ENCODE peak calls at places on chromosomes 5 and 9, in nine cellular contexts. T is neural crest cell, D is H9, Y is HCT116, P is endothelial cell of umbilical vein, C is left lung, E is omental fat pad, K is OCI-LY7, M is natural killer cell. R is an unnamed sample.

GRCh38 chr9:18238254-18238653 is 235.7 kb upstream of the ADAMTSL1 start:
- DNase-seq in D (no peak), T (no peak), K (no peak), P (peak; percentile 97), M (no peak), E (no peak), C (no peak), Y (no peak), R (no peak)

GRCh38 chr5:118918232-118918631 is 70.1 kb downstream of the DTWD2 start:
- DNase-seq in K (no peak), M (no peak), E (no peak), C (no peak), D (no peak), Y (no peak), T (no peak), P (no peak), R (no peak)

GRCh38 chr5:87541033-87541432 is 128.3 kb upstream of the CCNH start:
- DNase-seq in C (no peak), D (peak; percentile 33), T (no peak), E (peak; percentile 40), Y (peak; percentile 34), P (peak; percentile 26), M (no peak), K (no peak), R (no peak)

GRCh38 chr5:30112842-30113241 is 1080.6 kb upstream of the CDH6 start:
- DNase-seq in D (no peak), Y (no peak), P (no peak), M (no peak), C (no peak), E (no peak), T (no peak), K (no peak), R (no peak)

GRCh38 chr5:14316471-14316870 is 173.3 kb downstream of the TRIO start:
- DNase-seq in P (no peak), K (no peak), M (no peak), T (no peak), C (no peak), Y (no peak), E (no peak), D (no peak), R (peak; percentile 74)

GRCh38 chr9:7366121-7366520 is 433.5 kb downstream of the DMAC1 start:
- DNase-seq in C (no peak), T (no peak), P (no peak), D (no peak), M (no peak), K (no peak), Y (no peak), E (no peak), R (no peak)

GRCh38 chr9:134589748-134590147 is 51.9 kb upstream of the COL5A1 start:
- DNase-seq in D (peak; percentile 32), K (no peak), E (no peak), Y (no peak), P (no peak), C (no peak), T (no peak), M (no peak), R (no peak)

GRCh38 chr5:79886940-79887339 is 104.1 kb downstream of the MTX3 start:
- DNase-seq in T (no peak), E (no peak), M (no peak), K (peak; percentile 93), C (no peak), Y (no peak), D (no peak), P (no peak), R (no peak)

GRCh38 chr9:130728721-130729120 is 35.1 kb downstream of the EXOSC2 start:
- DNase-seq in T (no peak), K (no peak), M (no peak), Y (peak; percentile 54), E (no peak), C (no peak), D (no peak), P (peak; percentile 67), R (no peak)

GRCh38 chr9:76562511-76562911 is 103.5 kb downstream of the GCNT1 start:
- DNase-seq in T (no peak), Y (no peak), M (no peak), K (no peak), D (no peak), E (no peak), C (no peak), P (peak; percentile 42), R (no peak)

GRCh38 chr9:121816845-121817450 is 165.5 kb downstream of the DAB2IP start:
- DNase-seq in T (no peak), Y (no peak), C (no peak), D (no peak), P (no peak), K (no peak), E (no peak), M (no peak), R (peak; percentile 68)

GRCh38 chr5:176994460-176995121 is 12.0 kb downstream of the UIMC1 start:
- DNase-seq in E (no peak), T (no peak), C (no peak), D (no peak), P (peak; percentile 98), Y (no peak), M (no peak), K (peak; percentile 95), R (no peak)

GRCh38 chr9:130624154-130624553 is 40.2 kb upstream of the PRDM12 start:
- DNase-seq in C (no peak), P (no peak), E (no peak), T (no peak), Y (no peak), M (no peak), D (no peak), K (no peak), R (no peak)

GRCh38 chr5:138653502-138653901 is 78.3 kb upstream of the HSPA9 start:
- DNase-seq in M (no peak), D (no peak), E (no peak), T (no peak), K (no peak), C (peak; percentile 8), Y (peak; percentile 18), P (no peak), R (no peak)
- TF ChIP-seq CTCF in M (no peak), D (peak; percentile 47), E (no peak), T (no peak), K (no peak), C (no peak), Y (peak; percentile 36), P (no peak), R (no peak)

DNA sequence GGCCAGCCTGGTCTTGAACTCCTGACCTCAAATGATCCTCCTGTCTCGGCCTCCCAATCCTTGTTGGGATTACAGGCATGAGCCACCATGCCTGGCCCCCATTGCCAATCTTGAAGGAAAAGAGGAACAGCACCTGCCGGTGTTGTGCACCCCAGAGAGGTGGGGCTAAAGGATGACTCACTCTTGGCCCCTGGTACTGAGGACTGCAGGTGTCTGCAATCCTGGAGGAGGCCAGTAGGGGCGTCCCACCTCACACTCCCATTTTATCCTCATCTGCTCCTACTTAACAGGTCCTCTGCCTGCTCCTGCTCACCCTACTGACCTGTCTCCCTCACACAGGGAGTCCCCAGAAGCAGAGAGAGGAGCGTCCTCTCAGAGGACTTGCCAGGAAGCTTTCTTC is 390.4 kb downstream of the ARHGEF28 start:
- DNase-seq in C (no peak), Y (peak; percentile 27), P (no peak), T (no peak), D (peak; percentile 67), M (no peak), E (no peak), K (peak; percentile 4), R (no peak)
- TF ChIP-seq CTCF in C (no peak), Y (peak; percentile 60), P (peak; percentile 18), T (peak; percentile 36), D (peak; percentile 52), M (no peak), E (no peak), K (peak; percentile 54), R (no peak)

DNA sequence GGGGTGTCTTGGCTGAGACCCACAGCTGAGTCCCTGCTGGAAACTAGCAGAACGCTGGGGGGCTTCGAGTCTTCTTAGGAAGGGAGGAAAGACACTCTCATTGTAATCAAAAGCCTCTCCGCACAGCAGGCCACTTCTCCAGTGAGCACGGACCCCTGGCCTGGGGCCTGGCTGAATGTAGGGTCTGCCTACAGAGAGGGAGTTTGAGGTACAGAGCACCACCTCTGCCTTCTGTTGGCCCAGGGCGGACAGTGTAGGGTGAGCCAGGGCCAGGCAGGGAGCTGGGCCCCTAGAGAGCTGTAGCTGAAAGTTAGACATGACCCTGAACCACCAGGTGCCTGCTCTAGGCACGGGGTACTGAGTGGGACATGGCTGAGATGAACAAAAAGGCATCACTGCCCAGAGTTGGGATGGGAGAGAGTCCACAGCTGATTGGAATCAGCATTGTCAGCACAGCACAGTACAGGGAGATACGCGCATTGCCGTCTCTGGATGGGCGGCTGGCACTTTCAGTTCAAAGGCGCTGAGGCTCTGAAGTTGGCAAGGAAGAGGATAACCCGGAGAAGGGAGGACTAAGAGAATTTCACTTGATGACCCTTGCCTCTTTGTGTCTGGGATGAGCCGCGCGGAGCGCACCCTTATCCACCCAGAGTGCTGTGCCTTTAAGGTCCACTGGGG is 363 bp upstream of the SLC25A48 start:
- DNase-seq in P (no peak), D (no peak), C (no peak), Y (no peak), M (no peak), K (no peak), T (no peak), E (no peak), R (no peak)
- TF ChIP-seq CTCF in P (peak; percentile 73), D (peak; percentile 81), C (peak; percentile 65), Y (no peak), M (no peak), K (peak; percentile 68), T (no peak), E (no peak), R (no peak)

GRCh38 chr9:137211532-137211931 is 6.0 kb downstream of the NDOR1 start:
- DNase-seq in K (no peak), C (no peak), P (no peak), T (no peak), Y (no peak), E (no peak), M (no peak), D (no peak), R (no peak)

GRCh38 chr9:137215196-137215986 is 6.6 kb downstream of the RNF208 start:
- DNase-seq in D (no peak), T (no peak), E (no peak), Y (no peak), M (no peak), C (no peak), K (no peak), P (no peak), R (no peak)

GRCh38 chr9:137213160-137214060 is 7.9 kb downstream of the NDOR1 start:
- DNase-seq in M (no peak), Y (no peak), P (no peak), D (no peak), T (no peak), C (no peak), E (no peak), K (no peak), R (no peak)

GRCh38 chr9:137214620-137215019 is 7.4 kb downstream of the RNF208 start:
- DNase-seq in E (no peak), Y (no peak), M (no peak), D (no peak), P (no peak), T (no peak), K (no peak), C (no peak), R (no peak)

DNA sequence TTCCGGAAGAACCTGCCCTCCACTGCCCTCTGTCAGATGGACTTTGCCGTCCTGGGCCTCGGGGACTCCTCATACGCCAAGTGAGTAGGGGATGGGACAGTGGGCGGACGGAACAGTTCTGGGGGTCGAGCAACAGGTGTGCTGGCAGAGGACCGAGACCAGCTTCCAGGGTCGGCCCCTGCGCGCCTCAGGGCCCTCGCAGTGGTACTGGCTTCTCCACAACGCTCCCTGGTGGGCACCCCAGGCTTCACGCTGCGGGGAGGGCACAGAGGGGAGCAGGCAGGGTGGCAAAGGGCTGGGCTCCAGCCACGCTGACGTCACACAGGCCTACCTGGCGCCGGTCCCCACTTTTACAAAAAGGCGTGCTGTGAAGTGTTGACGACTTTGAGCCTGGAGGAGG is 7.0 kb downstream of the NDOR1 start:
- DNase-seq in E (no peak), M (no peak), K (no peak), Y (no peak), D (no peak), P (no peak), C (no peak), T (no peak), R (no peak)
- TF ChIP-seq CTCF in E (no peak), M (no peak), K (peak; percentile 35), Y (peak; percentile 28), D (no peak), P (no peak), C (no peak), T (no peak), R (no peak)